ENCODE peak calls at places on chromosomes 1 and 21, in eight cellular contexts. One of them, this sample, is unnamed.

GRCh38 chr1:186530104-186530503 is 69.2 kb upstream of the PDC start:
- DNase-seq in fibroblast of lung: peak; percentile 33
- DNase-seq in stimulated activated CD4-positive, alpha-beta T cell treated with anti-CD3 and anti-CD28 coated beads, Interleukin-4, amount 100 ng/mL, for 4 hours: no peak
- DNase-seq in AG08395: no peak
- DNase-seq in activated CD4-positive, alpha-beta T cell treated with anti-CD3 and anti-CD28 coated beads for 24 hours: no peak
- DNase-seq in keratinocyte: no peak
- DNase-seq in AG10803: peak; percentile 43
- DNase-seq in HFFc6: peak; percentile 50
- DNase-seq in this sample: no peak

GRCh38 chr1:207007352-207008033 is 25.1 kb downstream of the C1orf116 start:
- DNase-seq in HFFc6: peak; percentile 95
- DNase-seq in fibroblast of lung: peak; percentile 36
- DNase-seq in AG10803: peak; percentile 98
- DNase-seq in keratinocyte: peak; percentile 94
- DNase-seq in AG08395: peak; percentile 95
- DNase-seq in stimulated activated CD4-positive, alpha-beta T cell treated with anti-CD3 and anti-CD28 coated beads, Interleukin-4, amount 100 ng/mL, for 4 hours: no peak
- DNase-seq in activated CD4-positive, alpha-beta T cell treated with anti-CD3 and anti-CD28 coated beads for 24 hours: no peak
- DNase-seq in this sample: no peak

GRCh38 chr1:234926574-234927311 is 201.9 kb downstream of the TOMM20 start:
- DNase-seq in AG10803: no peak
- DNase-seq in keratinocyte: no peak
- DNase-seq in HFFc6: no peak
- DNase-seq in AG08395: no peak
- DNase-seq in stimulated activated CD4-positive, alpha-beta T cell treated with anti-CD3 and anti-CD28 coated beads, Interleukin-4, amount 100 ng/mL, for 4 hours: peak; percentile 28
- DNase-seq in activated CD4-positive, alpha-beta T cell treated with anti-CD3 and anti-CD28 coated beads for 24 hours: peak; percentile 12
- DNase-seq in fibroblast of lung: no peak
- DNase-seq in this sample: peak; percentile 51

GRCh38 chr1:60895167-60896124 is 186.9 kb upstream of the NFIA start:
- DNase-seq in HFFc6: no peak
- DNase-seq in AG10803: no peak
- DNase-seq in AG08395: no peak
- DNase-seq in stimulated activated CD4-positive, alpha-beta T cell treated with anti-CD3 and anti-CD28 coated beads, Interleukin-4, amount 100 ng/mL, for 4 hours: no peak
- DNase-seq in activated CD4-positive, alpha-beta T cell treated with anti-CD3 and anti-CD28 coated beads for 24 hours: no peak
- DNase-seq in fibroblast of lung: no peak
- DNase-seq in keratinocyte: no peak
- DNase-seq in this sample: no peak

GRCh38 chr1:15625224-15625917 is 8.1 kb downstream of the DDI2 start:
- DNase-seq in activated CD4-positive, alpha-beta T cell treated with anti-CD3 and anti-CD28 coated beads for 24 hours: no peak
- DNase-seq in AG10803: no peak
- DNase-seq in AG08395: no peak
- DNase-seq in stimulated activated CD4-positive, alpha-beta T cell treated with anti-CD3 and anti-CD28 coated beads, Interleukin-4, amount 100 ng/mL, for 4 hours: no peak
- DNase-seq in fibroblast of lung: no peak
- DNase-seq in keratinocyte: no peak
- DNase-seq in HFFc6: no peak
- DNase-seq in this sample: no peak

GRCh38 chr1:155983191-155984023 is 5.1 kb upstream of the ARHGEF2 start:
- DNase-seq in keratinocyte: peak; percentile 61
- DNase-seq in activated CD4-positive, alpha-beta T cell treated with anti-CD3 and anti-CD28 coated beads for 24 hours: no peak
- DNase-seq in AG08395: peak; percentile 89
- DNase-seq in AG10803: peak; percentile 100
- DNase-seq in HFFc6: peak; percentile 88
- DNase-seq in stimulated activated CD4-positive, alpha-beta T cell treated with anti-CD3 and anti-CD28 coated beads, Interleukin-4, amount 100 ng/mL, for 4 hours: no peak
- DNase-seq in fibroblast of lung: peak; percentile 100
- DNase-seq in this sample: no peak

GRCh38 chr1:215040190-215040589 is 42.3 kb upstream of the KCNK2 start:
- DNase-seq in fibroblast of lung: no peak
- DNase-seq in keratinocyte: no peak
- DNase-seq in AG08395: no peak
- DNase-seq in stimulated activated CD4-positive, alpha-beta T cell treated with anti-CD3 and anti-CD28 coated beads, Interleukin-4, amount 100 ng/mL, for 4 hours: no peak
- DNase-seq in activated CD4-positive, alpha-beta T cell treated with anti-CD3 and anti-CD28 coated beads for 24 hours: no peak
- DNase-seq in AG10803: no peak
- DNase-seq in HFFc6: no peak
- DNase-seq in this sample: no peak

GRCh38 chr21:39705849-39706248 is 39.1 kb upstream of the IGSF5 start:
- DNase-seq in stimulated activated CD4-positive, alpha-beta T cell treated with anti-CD3 and anti-CD28 coated beads, Interleukin-4, amount 100 ng/mL, for 4 hours: no peak
- DNase-seq in activated CD4-positive, alpha-beta T cell treated with anti-CD3 and anti-CD28 coated beads for 24 hours: no peak
- DNase-seq in fibroblast of lung: peak; percentile 25
- DNase-seq in AG10803: peak; percentile 27
- DNase-seq in keratinocyte: no peak
- DNase-seq in HFFc6: peak; percentile 17
- DNase-seq in AG08395: no peak
- DNase-seq in this sample: no peak

GRCh38 chr1:60126733-60127132 is 53.2 kb upstream of the C1orf87 start:
- DNase-seq in fibroblast of lung: peak; percentile 12
- DNase-seq in HFFc6: no peak
- DNase-seq in stimulated activated CD4-positive, alpha-beta T cell treated with anti-CD3 and anti-CD28 coated beads, Interleukin-4, amount 100 ng/mL, for 4 hours: no peak
- DNase-seq in AG08395: no peak
- DNase-seq in keratinocyte: no peak
- DNase-seq in activated CD4-positive, alpha-beta T cell treated with anti-CD3 and anti-CD28 coated beads for 24 hours: no peak
- DNase-seq in AG10803: no peak
- DNase-seq in this sample: no peak

GRCh38 chr21:16186742-16187141 is 457.0 kb downstream of the USP25 start:
- DNase-seq in AG08395: peak; percentile 11
- DNase-seq in AG10803: peak; percentile 9
- DNase-seq in fibroblast of lung: no peak
- DNase-seq in stimulated activated CD4-positive, alpha-beta T cell treated with anti-CD3 and anti-CD28 coated beads, Interleukin-4, amount 100 ng/mL, for 4 hours: no peak
- DNase-seq in activated CD4-positive, alpha-beta T cell treated with anti-CD3 and anti-CD28 coated beads for 24 hours: no peak
- DNase-seq in keratinocyte: no peak
- DNase-seq in HFFc6: no peak
- DNase-seq in this sample: no peak

GRCh38 chr1:47534417-47534816 is 96.6 kb downstream of the FOXD2 start:
- DNase-seq in activated CD4-positive, alpha-beta T cell treated with anti-CD3 and anti-CD28 coated beads for 24 hours: no peak
- DNase-seq in AG10803: peak; percentile 39
- DNase-seq in keratinocyte: no peak
- DNase-seq in AG08395: peak; percentile 51
- DNase-seq in fibroblast of lung: no peak
- DNase-seq in HFFc6: peak; percentile 21
- DNase-seq in stimulated activated CD4-positive, alpha-beta T cell treated with anti-CD3 and anti-CD28 coated beads, Interleukin-4, amount 100 ng/mL, for 4 hours: no peak
- DNase-seq in this sample: no peak

GRCh38 chr1:95604784-95605183 is 370.8 kb downstream of the RWDD3 start:
- DNase-seq in AG10803: no peak
- DNase-seq in activated CD4-positive, alpha-beta T cell treated with anti-CD3 and anti-CD28 coated beads for 24 hours: no peak
- DNase-seq in HFFc6: no peak
- DNase-seq in keratinocyte: no peak
- DNase-seq in AG08395: no peak
- DNase-seq in stimulated activated CD4-positive, alpha-beta T cell treated with anti-CD3 and anti-CD28 coated beads, Interleukin-4, amount 100 ng/mL, for 4 hours: no peak
- DNase-seq in fibroblast of lung: no peak
- DNase-seq in this sample: no peak

GRCh38 chr21:46393941-46394818 is 64.5 kb upstream of the DIP2A start:
- DNase-seq in fibroblast of lung: no peak
- DNase-seq in HFFc6: no peak
- DNase-seq in stimulated activated CD4-positive, alpha-beta T cell treated with anti-CD3 and anti-CD28 coated beads, Interleukin-4, amount 100 ng/mL, for 4 hours: no peak
- DNase-seq in AG08395: no peak
- DNase-seq in activated CD4-positive, alpha-beta T cell treated with anti-CD3 and anti-CD28 coated beads for 24 hours: no peak
- DNase-seq in keratinocyte: no peak
- DNase-seq in AG10803: no peak
- DNase-seq in this sample: no peak

GRCh38 chr1:78691995-78692747 is 42.5 kb downstream of the IFI44 start:
- DNase-seq in HFFc6: peak; percentile 86
- DNase-seq in fibroblast of lung: peak; percentile 17
- DNase-seq in AG08395: peak; percentile 50
- DNase-seq in activated CD4-positive, alpha-beta T cell treated with anti-CD3 and anti-CD28 coated beads for 24 hours: no peak
- DNase-seq in keratinocyte: no peak
- DNase-seq in AG10803: peak; percentile 38
- DNase-seq in stimulated activated CD4-positive, alpha-beta T cell treated with anti-CD3 and anti-CD28 coated beads, Interleukin-4, amount 100 ng/mL, for 4 hours: no peak
- DNase-seq in this sample: no peak

GRCh38 chr1:230423261-230423660 is 2.9 kb downstream of the PGBD5 start:
- DNase-seq in AG10803: no peak
- DNase-seq in AG08395: no peak
- DNase-seq in activated CD4-positive, alpha-beta T cell treated with anti-CD3 and anti-CD28 coated beads for 24 hours: no peak
- DNase-seq in stimulated activated CD4-positive, alpha-beta T cell treated with anti-CD3 and anti-CD28 coated beads, Interleukin-4, amount 100 ng/mL, for 4 hours: no peak
- DNase-seq in keratinocyte: no peak
- DNase-seq in HFFc6: no peak
- DNase-seq in fibroblast of lung: no peak
- DNase-seq in this sample: no peak